ENCODE peak calls at places on chromosomes 3 and 15, in four cellular contexts. T is tibial nerve, F is spleen, M is heart left ventricle. S is an unnamed sample.

GRCh38 chr3:185519021-185519420 is 20.2 kb upstream of the TMEM41A start:
- DNase-seq in T (no peak), F (no peak), M (no peak), S (no peak)

GRCh38 chr15:37361621-37362020 is 261.3 kb upstream of the MEIS2 start:
- DNase-seq in T (no peak), F (no peak), M (no peak), S (no peak)

GRCh38 chr3:123201223-123201556 is 553 bp upstream of the SEC22A start:
- DNase-seq in T (no peak), F (no peak), M (no peak), S (no peak)

GRCh38 chr3:13113346-13114335 is 40.4 kb upstream of the IQSEC1 start:
- DNase-seq in T (peak), F (peak), M (no peak), S (no peak)

GRCh38 chr3:65945953-65946352 is 92.8 kb downstream of the MAGI1 start:
- DNase-seq in T (no peak), F (no peak), M (no peak), S (no peak)

GRCh38 chr3:171199473-171199829 is 172.9 kb upstream of the SLC2A2 start:
- DNase-seq in T (no peak), F (no peak), M (no peak), S (no peak)

GRCh38 chr3:68103811-68104210 is 449.4 kb upstream of the SUCLG2 start:
- DNase-seq in T (no peak), F (no peak), M (no peak), S (no peak)

GRCh38 chr3:62041681-62042080 is 331.7 kb downstream of the FEZF2 start:
- DNase-seq in T (no peak), F (no peak), M (no peak), S (no peak)

GRCh38 chr3:15055019-15055557 is 10.0 kb downstream of the MRPS25 start:
- DNase-seq in T (no peak), F (peak), M (no peak), S (no peak)

GRCh38 chr3:50156991-50157493 is 1.9 kb downstream of the SEMA3F start:
- DNase-seq in T (no peak), F (no peak), M (no peak), S (no peak)

GRCh38 chr3:42498791-42499477 is 3.5 kb upstream of the VIPR1 start:
- DNase-seq in T (no peak), F (peak), M (no peak), S (peak)

GRCh38 chr3:36729204-36730056 is 34.9 kb downstream of the DCLK3 start:
- DNase-seq in T (no peak), F (no peak), M (no peak), S (no peak)

GRCh38 chr3:174438501-174439156 is 420.5 kb upstream of the NAALADL2 start:
- DNase-seq in T (no peak), F (no peak), M (no peak), S (no peak)

GRCh38 chr15:57555270-57555669 is 36.4 kb upstream of the MYZAP start:
- DNase-seq in T (no peak), F (no peak), M (no peak), S (no peak)

GRCh38 chr3:152183473-152183872 is 85.3 kb upstream of the MBNL1 start:
- DNase-seq in T (no peak), F (no peak), M (peak), S (no peak)

GRCh38 chr3:129070086-129070875 is 9.7 kb downstream of the GP9 start:
- DNase-seq in T (no peak), F (no peak), M (no peak), S (no peak)

GRCh38 chr3:79337798-79338197 is 430.0 kb downstream of the ROBO1 start:
- DNase-seq in T (no peak), F (no peak), M (no peak), S (no peak)

GRCh38 chr3:188046561-188047213 is 107.3 kb upstream of the LPP start:
- DNase-seq in T (no peak), F (no peak), M (no peak), S (no peak)

GRCh38 chr3:4820296-4821121 is 158.7 kb upstream of the BHLHE40 start:
- DNase-seq in T (no peak), F (no peak), M (no peak), S (no peak)

GRCh38 chr3:140187028-140187427 is 252.0 kb downstream of the CLSTN2 start:
- DNase-seq in T (no peak), F (no peak), M (peak), S (no peak)

GRCh38 chr3:66475386-66476020 is 25.3 kb downstream of the LRIG1 start:
- DNase-seq in T (no peak), F (no peak), M (no peak), S (no peak)

GRCh38 chr3:100857863-100858262 is 135.4 kb downstream of the ABI3BP start:
- DNase-seq in T (no peak), F (no peak), M (no peak), S (no peak)

GRCh38 chr3:172506094-172506493 is 17.1 kb downstream of the TNFSF10 start:
- DNase-seq in T (no peak), F (no peak), M (no peak), S (no peak)

GRCh38 chr15:32956006-32956405 is 238.2 kb downstream of the GREM1 start:
- DNase-seq in T (no peak), F (no peak), M (no peak), S (no peak)

GRCh38 chr15:28944696-28945300 is 59.0 kb downstream of the APBA2 start:
- DNase-seq in T (no peak), F (peak), M (no peak), S (no peak)

GRCh38 chr15:80152896-80153876 is at the start of gene FAH:
- DNase-seq in T (no peak), F (peak), M (no peak), S (no peak)
- TF ChIP-seq POLR2A in T (no peak), F (no peak), M (peak), S (no peak)

GRCh38 chr15:82950295-82950694 is 2.2 kb downstream of the HOMER2 start:
- DNase-seq in T (no peak), F (no peak), M (no peak), S (no peak)
- H3K27ac ChIP-seq in T (no peak), F (no peak), M (no peak), S (peak)

DNA sequence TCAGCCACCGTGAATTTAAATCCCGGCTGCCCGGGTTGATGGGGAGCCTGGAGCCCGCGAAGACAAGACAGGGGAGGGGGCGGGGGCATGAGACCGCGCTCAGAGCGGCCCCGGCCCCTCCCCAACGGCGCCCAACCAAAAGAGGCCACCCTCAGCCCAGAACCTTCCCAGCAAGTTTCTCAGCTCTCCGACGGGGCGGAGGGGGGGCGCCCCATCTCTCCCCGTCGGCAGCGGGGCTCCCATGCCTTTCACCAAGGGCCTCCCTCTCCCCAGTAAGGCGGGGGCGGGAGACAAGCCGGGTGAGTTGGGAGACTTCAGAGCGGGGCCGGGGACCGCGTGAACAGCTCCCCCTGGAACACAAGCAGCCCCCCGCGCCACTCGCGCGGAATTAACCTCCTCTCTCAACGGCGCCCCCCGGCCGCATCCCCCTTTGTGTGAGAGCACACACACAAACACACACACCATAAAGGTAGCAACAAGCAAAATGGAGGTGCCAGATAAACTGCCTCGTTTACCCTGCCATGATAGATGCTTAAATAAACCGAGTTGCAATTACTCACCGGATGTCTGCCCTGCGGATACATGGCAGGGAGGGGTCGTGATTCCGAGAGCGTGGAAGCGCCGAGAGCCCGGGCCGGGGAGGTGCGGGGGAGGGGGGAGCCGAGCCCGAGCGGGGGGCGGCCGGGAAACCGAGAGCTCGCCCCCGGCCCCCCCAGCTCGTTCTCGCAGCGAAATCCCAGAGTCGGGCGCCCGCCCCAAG is 1.3 kb downstream of the TLE3 start:
- DNase-seq in T (peak), F (peak), M (no peak), S (peak)
- TF ChIP-seq POLR2A in T (no peak), F (no peak), M (no peak), S (no peak)

DNA sequence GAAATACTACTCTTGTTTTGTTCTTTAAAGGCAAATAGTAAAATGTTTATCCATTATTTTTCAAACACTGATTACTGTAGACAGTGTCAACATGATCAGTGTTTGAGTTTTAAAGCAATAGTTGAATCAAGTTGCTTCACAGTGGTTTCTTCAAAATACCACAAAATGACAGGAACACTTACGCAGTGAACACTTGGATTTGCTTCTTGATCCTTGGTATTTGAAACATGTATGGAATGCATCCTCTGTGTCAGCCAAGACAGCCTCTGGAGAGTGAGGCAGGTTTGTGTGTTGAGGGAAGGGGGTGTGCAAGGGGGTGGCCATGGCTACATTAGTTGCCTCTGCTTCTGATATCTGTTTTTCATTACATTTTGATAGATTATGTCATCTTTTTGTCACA is 413.0 kb downstream of the RBMS3 start:
- DNase-seq in T (no peak), F (no peak), M (no peak), S (no peak)
- H3K27ac ChIP-seq in T (peak), F (peak), M (peak), S (peak)

GRCh38 chr3:75101329-75102147 is 487.1 kb upstream of the CNTN3 start:
- DNase-seq in T (no peak), F (no peak), M (no peak), S (no peak)
- TF ChIP-seq POLR2A in T (no peak), F (no peak), M (no peak), S (no peak)